ENCODE peak calls at places on chromosomes 2 and 18, in four cellular contexts. Y is K562, O is GM12878, G is HepG2. U is an unnamed sample.

GRCh38 chr18:28823506-28824182 is 646.7 kb upstream of the CDH2 start:
- DNase-seq in Y (no peak), O (no peak), G (no peak), U (no peak)

GRCh38 chr2:18752022-18752493 is 162.7 kb upstream of the NT5C1B start:
- DNase-seq in Y (no peak), O (no peak), G (peak; percentile 73), U (no peak)

GRCh38 chr2:71306762-71307161 is 24.8 kb upstream of the ZNF638 start:
- DNase-seq in Y (peak; percentile 11), O (no peak), G (no peak), U (no peak)

GRCh38 chr2:123080331-123080730 is 944.8 kb upstream of the CNTNAP5 start:
- DNase-seq in Y (no peak), O (peak; percentile 11), G (no peak), U (no peak)

GRCh38 chr2:239294571-239295054 is 106.2 kb downstream of the HDAC4 start:
- DNase-seq in Y (peak; percentile 75), O (no peak), G (no peak), U (no peak)

GRCh38 chr18:37294951-37295350 is 270.6 kb downstream of the CELF4 start:
- DNase-seq in Y (peak; percentile 76), O (no peak), G (peak; percentile 15), U (peak; percentile 91)

GRCh38 chr18:49041677-49042570 is 91.2 kb upstream of the SMAD7 start:
- DNase-seq in Y (no peak), O (no peak), G (peak; percentile 40), U (peak; percentile 64)

GRCh38 chr2:216776076-216776726 is 80.9 kb upstream of the IGFBP5 start:
- DNase-seq in Y (no peak), O (no peak), G (no peak), U (no peak)

GRCh38 chr18:48840491-48840877 is 110.3 kb downstream of the SMAD7 start:
- DNase-seq in Y (no peak), O (no peak), G (no peak), U (no peak)

GRCh38 chr2:44886409-44886808 is 55.1 kb upstream of the SIX3 start:
- DNase-seq in Y (no peak), O (no peak), G (no peak), U (no peak)

GRCh38 chr2:157777425-157777824 is 98.7 kb downstream of the ACVR1 start:
- DNase-seq in Y (peak; percentile 63), O (no peak), G (peak; percentile 55), U (peak; percentile 36)

GRCh38 chr18:74745658-74746403 is 148.2 kb downstream of the ZNF407 start:
- DNase-seq in Y (peak; percentile 7), O (no peak), G (peak; percentile 15), U (no peak)

GRCh38 chr2:119246884-119247843 is 23.5 kb downstream of the STEAP3 start:
- DNase-seq in Y (no peak), O (no peak), G (no peak), U (no peak)

GRCh38 chr2:237859533-237860272 is at the start of gene RAMP1:
- DNase-seq in Y (no peak), O (no peak), G (no peak), U (peak; percentile 47)

GRCh38 chr2:230000118-230000841 is 68.4 kb downstream of the SLC16A14 start:
- DNase-seq in Y (no peak), O (peak; percentile 70), G (no peak), U (no peak)

GRCh38 chr2:184646177-184646576 is 47.8 kb downstream of the ZNF804A start:
- DNase-seq in Y (no peak), O (no peak), G (no peak), U (no peak)

GRCh38 chr18:78160961-78161656 is 818.5 kb upstream of the SALL3 start:
- DNase-seq in Y (no peak), O (no peak), G (no peak), U (no peak)

GRCh38 chr2:15049096-15049993 is 416.8 kb downstream of the LRATD1 start:
- DNase-seq in Y (no peak), O (no peak), G (no peak), U (no peak)
- TF ChIP-seq TCF7 in Y (no peak), O (no peak), G (no peak), U (no peak)

DNA sequence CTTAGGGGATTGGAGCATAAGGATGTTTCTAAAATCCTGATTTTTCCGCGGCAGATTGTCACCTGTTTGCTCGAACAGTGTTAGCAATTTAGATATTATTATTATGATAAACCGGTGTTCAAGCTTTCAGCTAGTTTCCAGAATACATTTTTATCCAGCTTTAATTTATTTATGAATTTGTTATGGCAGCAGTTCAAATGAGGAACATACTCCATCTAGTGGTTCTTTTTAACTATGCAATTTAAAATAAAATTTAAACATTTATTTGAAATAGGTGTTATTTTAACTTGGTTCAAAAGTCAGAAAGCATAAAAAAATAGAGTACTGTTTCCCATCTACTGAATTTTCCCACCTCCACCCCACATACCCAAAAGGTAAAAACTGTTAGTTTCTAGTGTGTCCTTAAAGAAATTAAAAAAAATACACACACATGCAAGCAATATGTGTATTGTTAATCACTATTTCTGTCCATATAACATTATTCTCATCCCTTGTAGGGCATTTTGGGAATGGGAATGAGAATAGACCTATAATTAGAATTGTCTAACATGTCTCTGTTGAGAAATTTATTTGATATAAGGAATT is 23.2 kb downstream of the ACOXL start:
- DNase-seq in Y (no peak), O (no peak), G (no peak), U (no peak)
- TF ChIP-seq CTCF in Y (peak; percentile 40), O (peak; percentile 34), G (peak; percentile 26), U (peak; percentile 34)

GRCh38 chr2:6562762-6563161 is 302.9 kb downstream of the CMPK2 start:
- DNase-seq in Y (no peak), O (no peak), G (no peak), U (no peak)

GRCh38 chr2:6554403-6554802 is 311.3 kb downstream of the CMPK2 start:
- DNase-seq in Y (no peak), O (no peak), G (no peak), U (no peak)

GRCh38 chr2:6556755-6557154 is 309.0 kb downstream of the CMPK2 start:
- DNase-seq in Y (no peak), O (no peak), G (peak; percentile 4), U (no peak)

DNA sequence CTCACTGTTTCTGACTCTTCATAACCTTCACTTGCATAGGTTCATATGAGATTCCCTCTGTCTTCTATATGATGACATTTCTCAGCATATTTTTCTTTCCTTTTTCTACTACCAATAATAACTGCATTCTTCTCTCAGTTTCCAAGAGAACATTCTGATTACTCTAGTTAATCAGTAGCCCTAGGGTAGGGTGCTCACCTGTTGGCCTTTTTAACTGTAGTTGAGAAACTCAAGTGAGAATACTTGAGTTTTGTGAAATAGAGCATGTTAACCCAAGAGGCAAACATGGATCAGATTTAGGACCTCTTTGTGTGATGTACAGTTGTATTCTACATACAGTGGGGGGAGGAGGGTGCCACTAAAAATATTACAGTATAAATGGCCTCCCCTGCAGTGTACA is 308.0 kb downstream of the CMPK2 start:
- DNase-seq in Y (no peak), O (no peak), G (no peak), U (no peak)
- TF ChIP-seq TCF7 in Y (no peak), O (no peak), G (no peak), U (no peak)

DNA sequence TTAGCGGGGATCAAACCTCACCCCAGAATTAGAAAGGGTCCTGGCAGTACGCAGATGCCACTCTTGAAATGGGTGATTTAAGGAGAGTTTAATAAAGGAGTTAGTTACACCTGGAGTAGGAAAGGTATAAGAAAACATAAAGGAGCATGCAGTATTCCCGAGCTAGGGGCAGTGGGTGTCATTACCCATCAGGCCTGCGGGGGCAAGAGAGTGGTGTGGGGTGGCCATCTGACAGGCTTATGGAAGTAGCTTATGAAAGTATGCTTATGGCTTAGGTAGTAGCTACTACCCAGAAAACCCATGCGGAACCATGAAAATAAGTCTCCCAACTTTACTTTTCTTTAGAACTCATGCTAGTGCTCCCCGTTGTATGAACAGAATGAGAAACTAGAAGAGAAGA is 568.9 kb upstream of the ACVR2A start:
- DNase-seq in Y (no peak), O (no peak), G (no peak), U (peak; percentile 46)
- TF ChIP-seq CTCF in Y (no peak), O (peak; percentile 12), G (no peak), U (peak; percentile 38)

GRCh38 chr2:11532434-11533055 is 1.3 kb upstream of the GREB1 start:
- DNase-seq in Y (no peak), O (no peak), G (no peak), U (no peak)

GRCh38 chr2:11528228-11528627 is 5.6 kb upstream of the GREB1 start:
- DNase-seq in Y (no peak), O (no peak), G (no peak), U (no peak)

GRCh38 chr2:11533278-11534077 is at the start of gene GREB1:
- DNase-seq in Y (no peak), O (no peak), G (peak; percentile 68), U (no peak)

GRCh38 chr2:11534078-11534745 is 367 bp downstream of the GREB1 start:
- DNase-seq in Y (no peak), O (no peak), G (no peak), U (no peak)

DNA sequence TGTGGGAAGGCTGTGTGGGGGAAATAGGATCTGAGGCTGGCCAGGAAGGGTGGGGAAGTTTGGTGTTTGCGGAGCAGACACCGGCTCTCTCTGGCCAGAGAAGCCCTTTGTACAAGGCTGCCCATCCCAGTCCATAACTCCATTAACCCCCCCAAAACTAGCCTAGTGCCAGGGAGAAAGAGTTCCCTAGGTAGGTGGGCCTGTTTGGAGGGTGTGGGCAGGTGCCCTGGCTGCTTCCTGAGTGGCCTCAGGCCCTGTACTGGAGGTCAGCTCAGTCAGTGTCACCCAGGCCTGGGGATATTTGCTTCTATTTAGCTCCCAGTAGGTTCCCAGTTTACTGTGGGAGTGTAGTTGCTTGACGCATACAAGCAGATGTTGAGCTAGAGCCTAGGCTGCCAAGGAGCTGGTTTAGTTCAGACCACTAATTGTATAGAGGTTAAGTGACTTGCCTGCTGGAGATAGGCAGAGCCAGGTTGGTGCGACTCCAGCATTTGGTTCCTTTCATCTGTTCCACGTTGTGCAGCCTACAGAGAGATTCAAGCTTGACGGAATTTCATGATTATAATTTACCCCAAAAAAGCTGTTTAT is 2.9 kb upstream of the GREB1 start:
- DNase-seq in Y (no peak), O (no peak), G (no peak), U (no peak)
- TF ChIP-seq TCF7 in Y (no peak), O (no peak), G (no peak), U (no peak)

U was measured in WTC11.